ENCODE peak calls at places on chromosome 1, in six cellular contexts. Z is breast epithelium; F is effector memory CD4-positive, alpha-beta T cell; V is CD4-positive, alpha-beta T cell; S is naive thymus-derived CD4-positive, alpha-beta T cell; M is fibroblast of lung. Q is an unnamed sample.
A peak's percentile ranks its signal among the peaks of the same experiment; 100 is the strongest.

GRCh38 chr1:202807926-202808757 is at the start of gene KDM5B:
- DNase-seq in Z (peak; percentile 67), S (peak; percentile 52), M (peak; percentile 86), F (peak; percentile 52), V (peak; percentile 64), Q (peak; percentile 87)

GRCh38 chr1:99594205-99594604 is 51.7 kb upstream of the PALMD start:
- DNase-seq in S (no peak), M (no peak), Z (no peak), V (no peak), F (no peak), Q (no peak)

GRCh38 chr1:109818351-109819325 is 54.9 kb upstream of the EPS8L3 start:
- DNase-seq in F (no peak), S (no peak), Z (no peak), M (no peak), V (no peak), Q (no peak)

GRCh38 chr1:68121536-68121935 is 71.1 kb upstream of the DIRAS3 start:
- DNase-seq in S (no peak), M (peak; percentile 53), V (no peak), Z (no peak), F (no peak), Q (no peak)

GRCh38 chr1:228162286-228163003 is 3.2 kb upstream of the IBA57 start:
- DNase-seq in V (no peak), S (no peak), M (no peak), Z (no peak), F (no peak), Q (peak; percentile 73)

GRCh38 chr1:9438431-9439073 is 100.7 kb upstream of the SLC25A33 start:
- DNase-seq in M (peak; percentile 90), V (no peak), S (no peak), Z (peak; percentile 66), F (no peak), Q (peak; percentile 74)

GRCh38 chr1:230950404-230950803 is 28.3 kb downstream of the TTC13 start:
- DNase-seq in Z (no peak), V (no peak), F (no peak), M (no peak), S (no peak), Q (no peak)

GRCh38 chr1:37438971-37439671 is 35.3 kb upstream of the ZC3H12A start:
- DNase-seq in M (no peak), F (no peak), V (no peak), S (no peak), Z (no peak), Q (no peak)

GRCh38 chr1:196160066-196160795 is 448.0 kb downstream of the KCNT2 start:
- DNase-seq in S (no peak), M (peak; percentile 89), Z (no peak), F (no peak), V (no peak), Q (no peak)

GRCh38 chr1:186301448-186301847 is 73.6 kb downstream of the TPR start:
- DNase-seq in S (peak; percentile 34), M (no peak), F (no peak), Z (no peak), V (peak; percentile 52), Q (no peak)

GRCh38 chr1:7886346-7886745 is 33.5 kb upstream of the UTS2 start:
- DNase-seq in S (no peak), M (no peak), F (no peak), Z (no peak), V (no peak), Q (no peak)

GRCh38 chr1:64282353-64282752 is 78.9 kb downstream of the UBE2U start:
- DNase-seq in M (no peak), Z (peak; percentile 55), S (no peak), F (no peak), V (no peak), Q (no peak)

GRCh38 chr1:112524251-112524650 is 15.5 kb downstream of the WNT2B start:
- DNase-seq in S (no peak), Z (no peak), M (no peak), F (no peak), V (no peak), Q (no peak)

GRCh38 chr1:224675589-224675988 is 59.5 kb downstream of the CNIH3 start:
- DNase-seq in V (no peak), M (no peak), S (no peak), F (no peak), Z (no peak), Q (no peak)

GRCh38 chr1:200342511-200343400 is 67.1 kb downstream of the ZNF281 start:
- DNase-seq in S (no peak), Z (no peak), V (no peak), M (peak; percentile 79), F (no peak), Q (no peak)

GRCh38 chr1:199691540-199691939 is 336.0 kb upstream of the NR5A2 start:
- DNase-seq in S (no peak), Z (no peak), M (peak; percentile 83), V (no peak), F (no peak), Q (no peak)

DNA sequence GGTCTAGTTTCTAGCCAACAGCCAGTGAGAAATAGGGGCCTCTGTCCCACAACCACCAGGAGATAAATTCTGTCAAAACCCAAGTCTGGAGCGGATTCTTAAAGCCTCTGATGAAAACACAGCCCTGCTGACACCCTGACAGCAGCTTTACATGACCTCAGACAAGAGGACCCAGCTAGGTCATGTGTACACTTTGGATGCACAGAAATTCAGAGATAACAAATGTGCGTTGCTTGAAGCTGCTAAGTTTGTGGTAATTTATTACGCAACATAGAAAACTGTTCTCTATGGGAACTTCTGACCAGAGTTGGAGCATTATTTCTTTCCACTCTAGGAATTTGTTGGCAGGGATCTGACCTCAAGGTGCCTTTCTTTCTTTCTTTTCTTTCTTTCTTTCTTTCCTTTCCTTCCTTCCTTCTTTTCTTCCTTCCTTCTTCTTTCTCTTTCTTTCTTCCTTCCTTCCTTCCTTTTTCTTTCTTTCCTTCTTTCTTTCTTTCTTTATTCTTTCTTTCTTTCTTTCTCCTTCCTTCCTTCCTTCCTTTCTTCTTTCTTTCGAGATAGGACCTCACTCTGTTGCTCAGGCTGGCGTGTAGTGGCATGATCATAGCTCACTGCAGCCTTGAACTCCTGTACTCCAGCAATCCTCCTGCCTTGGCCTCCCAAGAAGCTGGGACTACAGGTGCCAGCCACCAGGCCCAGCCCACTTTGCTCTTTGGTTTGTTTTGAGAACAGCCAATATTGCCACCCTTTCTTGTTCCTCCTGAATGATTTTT is 14.8 kb upstream of the HMGCS2 start:
- DNase-seq in V (no peak), Z (no peak), F (no peak), M (peak; percentile 90), S (no peak), Q (no peak)
- H3K27ac ChIP-seq in V (no peak overlapping the region), Z (no peak overlapping the region), F (no peak overlapping the region), M (no peak overlapping the region), S (no peak overlapping the region), Q (no peak overlapping the region)

GRCh38 chr1:24293392-24294227 is 25.5 kb upstream of the GRHL3 start:
- DNase-seq in V (no peak), F (no peak), S (no peak), Z (no peak), M (no peak), Q (no peak)

GRCh38 chr1:24294228-24294672 is 24.9 kb upstream of the GRHL3 start:
- DNase-seq in S (no peak), Z (no peak), F (no peak), M (peak; percentile 99), V (no peak), Q (no peak)

GRCh38 chr1:24290933-24291487 is 28.1 kb upstream of the GRHL3 start:
- DNase-seq in F (no peak), M (no peak), V (no peak), Z (no peak), S (no peak), Q (no peak)

GRCh38 chr1:24292100-24292499 is 27.1 kb upstream of the GRHL3 start:
- DNase-seq in Z (no peak), S (no peak), F (no peak), M (no peak), V (no peak), Q (no peak)

GRCh38 chr1:24292887-24293286 is 26.3 kb upstream of the GRHL3 start:
- DNase-seq in Z (no peak), F (no peak), M (no peak), S (no peak), V (no peak), Q (no peak)
- H3K27ac ChIP-seq in Z (no peak overlapping the region), F (no peak overlapping the region), M (no peak overlapping the region), S (no peak overlapping the region), V (no peak overlapping the region), Q (no peak overlapping the region)

DNA sequence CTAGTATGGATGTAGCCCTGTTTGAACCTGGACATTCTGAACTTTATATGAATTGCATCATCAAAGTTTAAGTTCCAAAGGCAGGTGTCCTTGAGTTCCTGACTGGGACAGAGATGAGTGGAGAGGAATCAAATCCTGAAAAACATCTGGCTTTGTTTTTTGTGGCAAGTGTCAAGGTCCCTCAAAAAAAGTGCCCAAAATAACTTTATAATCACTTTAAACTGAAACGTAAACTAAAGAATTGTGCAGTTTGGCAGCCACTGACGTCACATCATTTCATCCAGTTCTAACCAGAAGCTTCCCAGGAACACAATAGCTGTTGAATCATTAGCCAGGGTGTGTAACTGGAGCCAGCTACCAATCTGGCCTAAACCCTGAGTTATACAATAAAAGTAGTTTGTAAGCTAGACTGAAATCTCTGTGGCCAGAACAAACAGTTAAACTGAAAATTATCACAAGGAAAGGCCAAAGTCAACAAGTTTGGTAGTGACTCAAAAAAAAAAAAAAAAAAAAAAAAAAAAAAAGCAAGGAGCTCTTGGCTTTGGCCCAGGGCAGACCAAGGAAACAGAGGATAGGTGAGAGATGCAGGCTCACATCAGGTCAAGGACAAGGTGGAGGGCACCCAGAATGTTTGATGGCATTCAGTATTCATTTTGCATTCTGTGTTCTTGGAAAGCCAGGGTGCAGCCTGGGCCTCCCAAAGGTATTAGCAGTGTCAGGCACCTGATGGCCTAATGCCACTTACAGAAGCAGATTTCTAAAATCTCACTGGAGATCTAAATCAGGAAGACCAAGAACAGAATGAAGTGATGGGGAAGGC is 74.3 kb downstream of the TNFSF18 start:
- DNase-seq in S (no peak), F (no peak), Z (no peak), V (no peak), M (peak; percentile 91), Q (no peak)
- H3K27ac ChIP-seq in S (no peak overlapping the region), F (no peak overlapping the region), Z (no peak overlapping the region), V (no peak overlapping the region), M (no peak overlapping the region), Q (no peak overlapping the region)

GRCh38 chr1:205591522-205592351 is 40.1 kb downstream of the ELK4 start:
- DNase-seq in F (peak; percentile 70), Z (peak; percentile 89), M (peak; percentile 73), S (peak; percentile 94), V (peak; percentile 87), Q (peak; percentile 93)

GRCh38 chr1:205590777-205591513 is 40.9 kb downstream of the ELK4 start:
- DNase-seq in S (no peak), F (no peak), V (no peak), Z (no peak), M (no peak), Q (no peak)

GRCh38 chr1:205593532-205593931 is 38.3 kb downstream of the ELK4 start:
- DNase-seq in V (no peak), M (no peak), Z (no peak), F (no peak), S (peak; percentile 48), Q (no peak)

GRCh38 chr1:205593967-205594366 is 37.8 kb downstream of the ELK4 start:
- DNase-seq in V (no peak), F (no peak), Z (no peak), S (no peak), M (no peak), Q (peak; percentile 47)

DNA sequence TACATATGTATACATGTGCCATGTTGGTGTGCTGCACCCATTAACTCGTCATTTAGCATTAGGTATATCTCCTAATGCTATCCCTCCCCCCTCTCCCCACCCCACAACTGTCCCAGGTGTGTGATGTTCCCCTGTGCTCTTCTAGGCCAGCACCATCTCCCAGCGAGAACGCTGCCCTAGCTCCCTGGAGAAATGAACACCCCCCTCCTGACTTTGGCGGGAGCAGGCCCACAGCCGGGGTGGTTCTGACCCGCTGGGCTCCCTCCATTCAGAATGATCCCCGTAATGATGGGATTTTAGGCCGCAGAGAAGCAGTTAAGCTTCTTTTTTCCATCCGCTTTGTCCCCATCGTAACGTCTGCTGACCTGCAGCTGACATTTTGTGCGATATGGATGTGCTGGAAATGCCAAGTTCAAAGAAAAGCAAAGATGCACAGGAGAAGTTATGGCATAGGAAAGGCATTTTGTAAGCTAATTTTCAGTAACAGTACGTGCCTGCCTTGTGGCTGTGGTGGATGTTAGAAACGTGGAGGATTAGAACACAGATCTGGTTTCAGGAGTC is 39.3 kb downstream of the ELK4 start:
- DNase-seq in Z (no peak), F (no peak), V (no peak), M (no peak), S (no peak), Q (peak; percentile 32)
- H3K27ac ChIP-seq in Z (peak overlapping the region; percentile 71), F (no peak overlapping the region), V (peak overlapping the region; percentile 77), M (no peak overlapping the region), S (peak overlapping the region; percentile 85), Q (no peak overlapping the region)